ENCODE peak calls at places on chromosome 11, in five cellular contexts. V is RCC 7860, F is left lung, K is HCT116, W is AG08395. G is an unnamed sample.

GRCh38 chr11:60982184-60982583 is 10.7 kb downstream of the CD6 start:
- DNase-seq in V (no peak), F (no peak), K (no peak), W (no peak), G (no peak)

GRCh38 chr11:60939828-60940227 is 12.1 kb downstream of the SLC15A3 start:
- DNase-seq in V (no peak), F (peak), K (no peak), W (no peak), G (no peak)

GRCh38 chr11:40235841-40236240 is 1223.6 kb downstream of the LRRC4C start:
- DNase-seq in V (no peak), F (no peak), K (no peak), W (no peak), G (no peak)

GRCh38 chr11:78796956-78797355 is 222.3 kb upstream of the NARS2 start:
- DNase-seq in V (peak), F (no peak), K (no peak), W (no peak), G (peak)

GRCh38 chr11:76288166-76288978 is 82.1 kb upstream of the WNT11 start:
- DNase-seq in V (no peak), F (no peak), K (no peak), W (no peak), G (no peak)

GRCh38 chr11:133897331-133897650 is 52.0 kb upstream of the SPATA19 start:
- DNase-seq in V (no peak), F (no peak), K (no peak), W (no peak), G (no peak)

GRCh38 chr11:36162909-36163434 is 126.3 kb downstream of the COMMD9 start:
- DNase-seq in V (no peak), F (no peak), K (no peak), W (no peak), G (no peak)

GRCh38 chr11:77147668-77148321 is 19.7 kb downstream of the MYO7A start:
- DNase-seq in V (no peak), F (no peak), K (no peak), W (peak), G (no peak)

GRCh38 chr11:28460348-28460747 is 352.2 kb downstream of the METTL15 start:
- DNase-seq in V (no peak), F (no peak), K (no peak), W (no peak), G (no peak)